ENCODE peak calls at places on chromosome 5, in six cellular contexts. One of them, this sample, is unnamed.

GRCh38 chr5:151213803-151214613 is 9.9 kb downstream of the CCDC69 start:
- DNase-seq in smooth muscle cell of the brain vasculature: no peak
- DNase-seq in stimulated activated CD4-positive, alpha-beta T cell treated with anti-CD3 and anti-CD28 coated beads, Interleukin-4, amount 100 ng/mL, for 4 hours: peak
- DNase-seq in EH: peak
- DNase-seq in lower lobe of right lung: peak
- DNase-seq in stimulated activated CD8-positive, alpha-beta memory T cell treated with anti-CD3 and anti-CD28 coated beads, Interleukin-4, amount 100 ng/mL, for 4 hours: peak
- DNase-seq in this sample: no peak

GRCh38 chr5:60404171-60404570 is 295.8 kb downstream of the DEPDC1B start:
- DNase-seq in stimulated activated CD8-positive, alpha-beta memory T cell treated with anti-CD3 and anti-CD28 coated beads, Interleukin-4, amount 100 ng/mL, for 4 hours: no peak
- DNase-seq in stimulated activated CD4-positive, alpha-beta T cell treated with anti-CD3 and anti-CD28 coated beads, Interleukin-4, amount 100 ng/mL, for 4 hours: no peak
- DNase-seq in smooth muscle cell of the brain vasculature: no peak
- DNase-seq in lower lobe of right lung: no peak
- DNase-seq in EH: no peak
- DNase-seq in this sample: peak

GRCh38 chr5:112366987-112367386 is 52.1 kb downstream of the EPB41L4A start:
- DNase-seq in stimulated activated CD4-positive, alpha-beta T cell treated with anti-CD3 and anti-CD28 coated beads, Interleukin-4, amount 100 ng/mL, for 4 hours: no peak
- DNase-seq in stimulated activated CD8-positive, alpha-beta memory T cell treated with anti-CD3 and anti-CD28 coated beads, Interleukin-4, amount 100 ng/mL, for 4 hours: no peak
- DNase-seq in lower lobe of right lung: no peak
- DNase-seq in EH: peak
- DNase-seq in smooth muscle cell of the brain vasculature: no peak
- DNase-seq in this sample: no peak

GRCh38 chr5:127697894-127698600 is 5.1 kb upstream of the CCDC192 start:
- DNase-seq in lower lobe of right lung: no peak
- DNase-seq in smooth muscle cell of the brain vasculature: no peak
- DNase-seq in stimulated activated CD4-positive, alpha-beta T cell treated with anti-CD3 and anti-CD28 coated beads, Interleukin-4, amount 100 ng/mL, for 4 hours: no peak
- DNase-seq in stimulated activated CD8-positive, alpha-beta memory T cell treated with anti-CD3 and anti-CD28 coated beads, Interleukin-4, amount 100 ng/mL, for 4 hours: no peak
- DNase-seq in EH: peak
- DNase-seq in this sample: peak

GRCh38 chr5:172410839-172411238 is 43.5 kb downstream of the SH3PXD2B start:
- DNase-seq in EH: peak
- DNase-seq in smooth muscle cell of the brain vasculature: no peak
- DNase-seq in stimulated activated CD4-positive, alpha-beta T cell treated with anti-CD3 and anti-CD28 coated beads, Interleukin-4, amount 100 ng/mL, for 4 hours: no peak
- DNase-seq in stimulated activated CD8-positive, alpha-beta memory T cell treated with anti-CD3 and anti-CD28 coated beads, Interleukin-4, amount 100 ng/mL, for 4 hours: no peak
- DNase-seq in lower lobe of right lung: no peak
- DNase-seq in this sample: no peak

GRCh38 chr5:92514901-92515300 is 1066.1 kb downstream of the NR2F1-AS1 start:
- DNase-seq in smooth muscle cell of the brain vasculature: no peak
- DNase-seq in stimulated activated CD8-positive, alpha-beta memory T cell treated with anti-CD3 and anti-CD28 coated beads, Interleukin-4, amount 100 ng/mL, for 4 hours: no peak
- DNase-seq in lower lobe of right lung: no peak
- DNase-seq in EH: peak
- DNase-seq in stimulated activated CD4-positive, alpha-beta T cell treated with anti-CD3 and anti-CD28 coated beads, Interleukin-4, amount 100 ng/mL, for 4 hours: no peak
- DNase-seq in this sample: no peak

GRCh38 chr5:167284491-167284890 is 1007.0 kb upstream of the WWC1 start:
- DNase-seq in lower lobe of right lung: no peak
- DNase-seq in stimulated activated CD4-positive, alpha-beta T cell treated with anti-CD3 and anti-CD28 coated beads, Interleukin-4, amount 100 ng/mL, for 4 hours: no peak
- DNase-seq in stimulated activated CD8-positive, alpha-beta memory T cell treated with anti-CD3 and anti-CD28 coated beads, Interleukin-4, amount 100 ng/mL, for 4 hours: no peak
- DNase-seq in EH: peak
- DNase-seq in smooth muscle cell of the brain vasculature: no peak
- DNase-seq in this sample: peak

GRCh38 chr5:175859422-175859821 is 12.0 kb upstream of the CPLX2 start:
- DNase-seq in stimulated activated CD4-positive, alpha-beta T cell treated with anti-CD3 and anti-CD28 coated beads, Interleukin-4, amount 100 ng/mL, for 4 hours: no peak
- DNase-seq in EH: no peak
- DNase-seq in stimulated activated CD8-positive, alpha-beta memory T cell treated with anti-CD3 and anti-CD28 coated beads, Interleukin-4, amount 100 ng/mL, for 4 hours: no peak
- DNase-seq in smooth muscle cell of the brain vasculature: no peak
- DNase-seq in lower lobe of right lung: no peak
- DNase-seq in this sample: no peak

GRCh38 chr5:98934581-98934980 is 5.8 kb upstream of the CHD1 start:
- DNase-seq in lower lobe of right lung: no peak
- DNase-seq in smooth muscle cell of the brain vasculature: no peak
- DNase-seq in stimulated activated CD8-positive, alpha-beta memory T cell treated with anti-CD3 and anti-CD28 coated beads, Interleukin-4, amount 100 ng/mL, for 4 hours: no peak
- DNase-seq in EH: peak
- DNase-seq in stimulated activated CD4-positive, alpha-beta T cell treated with anti-CD3 and anti-CD28 coated beads, Interleukin-4, amount 100 ng/mL, for 4 hours: no peak
- DNase-seq in this sample: no peak

GRCh38 chr5:178201221-178201926 is 3.0 kb upstream of the HNRNPAB start:
- DNase-seq in lower lobe of right lung: no peak
- DNase-seq in EH: peak
- DNase-seq in stimulated activated CD4-positive, alpha-beta T cell treated with anti-CD3 and anti-CD28 coated beads, Interleukin-4, amount 100 ng/mL, for 4 hours: no peak
- DNase-seq in smooth muscle cell of the brain vasculature: no peak
- DNase-seq in stimulated activated CD8-positive, alpha-beta memory T cell treated with anti-CD3 and anti-CD28 coated beads, Interleukin-4, amount 100 ng/mL, for 4 hours: no peak
- DNase-seq in this sample: peak

GRCh38 chr5:158755971-158756370 is 343.7 kb downstream of the EBF1 start:
- DNase-seq in EH: peak
- DNase-seq in lower lobe of right lung: no peak
- DNase-seq in stimulated activated CD8-positive, alpha-beta memory T cell treated with anti-CD3 and anti-CD28 coated beads, Interleukin-4, amount 100 ng/mL, for 4 hours: no peak
- DNase-seq in stimulated activated CD4-positive, alpha-beta T cell treated with anti-CD3 and anti-CD28 coated beads, Interleukin-4, amount 100 ng/mL, for 4 hours: no peak
- DNase-seq in smooth muscle cell of the brain vasculature: no peak
- DNase-seq in this sample: peak

GRCh38 chr5:56175465-56175864 is 57.7 kb downstream of the ANKRD55 start:
- DNase-seq in smooth muscle cell of the brain vasculature: no peak
- DNase-seq in EH: peak
- DNase-seq in stimulated activated CD8-positive, alpha-beta memory T cell treated with anti-CD3 and anti-CD28 coated beads, Interleukin-4, amount 100 ng/mL, for 4 hours: no peak
- DNase-seq in stimulated activated CD4-positive, alpha-beta T cell treated with anti-CD3 and anti-CD28 coated beads, Interleukin-4, amount 100 ng/mL, for 4 hours: no peak
- DNase-seq in lower lobe of right lung: no peak
- DNase-seq in this sample: peak

GRCh38 chr5:179055436-179055835 is 4.7 kb upstream of the ZNF354C start:
- DNase-seq in lower lobe of right lung: no peak
- DNase-seq in EH: no peak
- DNase-seq in stimulated activated CD8-positive, alpha-beta memory T cell treated with anti-CD3 and anti-CD28 coated beads, Interleukin-4, amount 100 ng/mL, for 4 hours: no peak
- DNase-seq in stimulated activated CD4-positive, alpha-beta T cell treated with anti-CD3 and anti-CD28 coated beads, Interleukin-4, amount 100 ng/mL, for 4 hours: no peak
- DNase-seq in smooth muscle cell of the brain vasculature: no peak
- DNase-seq in this sample: no peak

GRCh38 chr5:82620957-82621600 is 342.9 kb upstream of the RPS23 start:
- DNase-seq in stimulated activated CD4-positive, alpha-beta T cell treated with anti-CD3 and anti-CD28 coated beads, Interleukin-4, amount 100 ng/mL, for 4 hours: no peak
- DNase-seq in lower lobe of right lung: no peak
- DNase-seq in EH: peak
- DNase-seq in stimulated activated CD8-positive, alpha-beta memory T cell treated with anti-CD3 and anti-CD28 coated beads, Interleukin-4, amount 100 ng/mL, for 4 hours: no peak
- DNase-seq in smooth muscle cell of the brain vasculature: peak
- DNase-seq in this sample: peak

GRCh38 chr5:135147294-135148090 is 113.5 kb upstream of the PITX1 start:
- DNase-seq in stimulated activated CD4-positive, alpha-beta T cell treated with anti-CD3 and anti-CD28 coated beads, Interleukin-4, amount 100 ng/mL, for 4 hours: no peak
- DNase-seq in EH: no peak
- DNase-seq in smooth muscle cell of the brain vasculature: no peak
- DNase-seq in stimulated activated CD8-positive, alpha-beta memory T cell treated with anti-CD3 and anti-CD28 coated beads, Interleukin-4, amount 100 ng/mL, for 4 hours: no peak
- DNase-seq in lower lobe of right lung: no peak
- DNase-seq in this sample: no peak

GRCh38 chr5:150763023-150763793 is 4.4 kb upstream of the DCTN4 start:
- DNase-seq in EH: peak
- DNase-seq in lower lobe of right lung: no peak
- DNase-seq in stimulated activated CD4-positive, alpha-beta T cell treated with anti-CD3 and anti-CD28 coated beads, Interleukin-4, amount 100 ng/mL, for 4 hours: no peak
- DNase-seq in stimulated activated CD8-positive, alpha-beta memory T cell treated with anti-CD3 and anti-CD28 coated beads, Interleukin-4, amount 100 ng/mL, for 4 hours: no peak
- DNase-seq in smooth muscle cell of the brain vasculature: no peak
- DNase-seq in this sample: peak

GRCh38 chr5:159324986-159325385 is 5.3 kb downstream of the IL12B start:
- DNase-seq in EH: no peak
- DNase-seq in smooth muscle cell of the brain vasculature: no peak
- DNase-seq in stimulated activated CD4-positive, alpha-beta T cell treated with anti-CD3 and anti-CD28 coated beads, Interleukin-4, amount 100 ng/mL, for 4 hours: no peak
- DNase-seq in lower lobe of right lung: no peak
- DNase-seq in stimulated activated CD8-positive, alpha-beta memory T cell treated with anti-CD3 and anti-CD28 coated beads, Interleukin-4, amount 100 ng/mL, for 4 hours: no peak
- DNase-seq in this sample: peak

GRCh38 chr5:108930107-108930506 is 182.4 kb downstream of the FER start:
- DNase-seq in stimulated activated CD8-positive, alpha-beta memory T cell treated with anti-CD3 and anti-CD28 coated beads, Interleukin-4, amount 100 ng/mL, for 4 hours: no peak
- DNase-seq in lower lobe of right lung: no peak
- DNase-seq in smooth muscle cell of the brain vasculature: no peak
- DNase-seq in EH: no peak
- DNase-seq in stimulated activated CD4-positive, alpha-beta T cell treated with anti-CD3 and anti-CD28 coated beads, Interleukin-4, amount 100 ng/mL, for 4 hours: no peak
- DNase-seq in this sample: no peak

GRCh38 chr5:174773371-174773770 is 49.0 kb downstream of the MSX2 start:
- DNase-seq in stimulated activated CD8-positive, alpha-beta memory T cell treated with anti-CD3 and anti-CD28 coated beads, Interleukin-4, amount 100 ng/mL, for 4 hours: no peak
- DNase-seq in stimulated activated CD4-positive, alpha-beta T cell treated with anti-CD3 and anti-CD28 coated beads, Interleukin-4, amount 100 ng/mL, for 4 hours: no peak
- DNase-seq in EH: no peak
- DNase-seq in lower lobe of right lung: no peak
- DNase-seq in smooth muscle cell of the brain vasculature: no peak
- DNase-seq in this sample: no peak

GRCh38 chr5:158899792-158900191 is 199.9 kb downstream of the EBF1 start:
- DNase-seq in lower lobe of right lung: no peak
- DNase-seq in EH: peak
- DNase-seq in stimulated activated CD4-positive, alpha-beta T cell treated with anti-CD3 and anti-CD28 coated beads, Interleukin-4, amount 100 ng/mL, for 4 hours: no peak
- DNase-seq in smooth muscle cell of the brain vasculature: no peak
- DNase-seq in stimulated activated CD8-positive, alpha-beta memory T cell treated with anti-CD3 and anti-CD28 coated beads, Interleukin-4, amount 100 ng/mL, for 4 hours: no peak
- DNase-seq in this sample: no peak

GRCh38 chr5:133225671-133226152 is 173.9 kb downstream of the HSPA4 start:
- DNase-seq in lower lobe of right lung: no peak
- DNase-seq in smooth muscle cell of the brain vasculature: no peak
- DNase-seq in stimulated activated CD4-positive, alpha-beta T cell treated with anti-CD3 and anti-CD28 coated beads, Interleukin-4, amount 100 ng/mL, for 4 hours: no peak
- DNase-seq in stimulated activated CD8-positive, alpha-beta memory T cell treated with anti-CD3 and anti-CD28 coated beads, Interleukin-4, amount 100 ng/mL, for 4 hours: no peak
- DNase-seq in EH: peak
- DNase-seq in this sample: no peak

This sample was measured in astrocyte of the hippocampus.